ENCODE peak calls at places on chromosomes 3 and 15, in four cellular contexts. One of them, this sample, is unnamed.

GRCh38 chr3:161339517-161340500 is 31.5 kb downstream of the SPTSSB start:
- DNase-seq in mesenchymal stem cell: peak; percentile 28
- DNase-seq in H1: no peak
- DNase-seq in trophoblast cell: no peak
- DNase-seq in this sample: no peak

GRCh38 chr3:42355612-42356011 is 54.8 kb downstream of the LYZL4 start:
- DNase-seq in H1: no peak
- DNase-seq in mesenchymal stem cell: no peak
- DNase-seq in trophoblast cell: no peak
- DNase-seq in this sample: no peak

GRCh38 chr3:50257990-50258389 is 11.0 kb upstream of the SEMA3B start:
- DNase-seq in mesenchymal stem cell: no peak
- DNase-seq in H1: no peak
- DNase-seq in trophoblast cell: no peak
- DNase-seq in this sample: no peak

GRCh38 chr3:52084216-52084945 is 28.0 kb upstream of the DUSP7 start:
- DNase-seq in H1: no peak
- DNase-seq in mesenchymal stem cell: no peak
- DNase-seq in trophoblast cell: no peak
- DNase-seq in this sample: no peak

GRCh38 chr3:70570584-70570983 is 258.1 kb upstream of the MDFIC2 start:
- DNase-seq in trophoblast cell: no peak
- DNase-seq in H1: no peak
- DNase-seq in mesenchymal stem cell: no peak
- DNase-seq in this sample: no peak

GRCh38 chr3:176769547-176770190 is 427.6 kb downstream of the TBL1XR1 start:
- DNase-seq in mesenchymal stem cell: no peak
- DNase-seq in H1: no peak
- DNase-seq in trophoblast cell: no peak
- DNase-seq in this sample: no peak

GRCh38 chr15:74422723-74423442 is 10.9 kb downstream of the SEMA7A start:
- DNase-seq in mesenchymal stem cell: peak; percentile 38
- DNase-seq in H1: no peak
- DNase-seq in trophoblast cell: peak; percentile 98
- DNase-seq in this sample: no peak

GRCh38 chr3:139355502-139355901 is 11.7 kb downstream of the MRPS22 start:
- DNase-seq in trophoblast cell: no peak
- DNase-seq in H1: no peak
- DNase-seq in mesenchymal stem cell: peak; percentile 17
- DNase-seq in this sample: no peak

GRCh38 chr3:197468866-197469382 is 86.8 kb downstream of the BDH1 start:
- DNase-seq in mesenchymal stem cell: peak; percentile 86
- DNase-seq in trophoblast cell: no peak
- DNase-seq in H1: no peak
- DNase-seq in this sample: no peak

GRCh38 chr3:64224826-64225606 is at the start of gene PRICKLE2:
- DNase-seq in mesenchymal stem cell: peak; percentile 94
- DNase-seq in trophoblast cell: peak; percentile 18
- DNase-seq in H1: no peak
- DNase-seq in this sample: peak; percentile 67

GRCh38 chr15:45448066-45448510 is 69.7 kb upstream of the GATM start:
- DNase-seq in H1: no peak
- DNase-seq in mesenchymal stem cell: peak; percentile 73
- DNase-seq in trophoblast cell: peak; percentile 48
- DNase-seq in this sample: no peak

GRCh38 chr3:172622916-172623700 is 87.8 kb downstream of the NCEH1 start:
- DNase-seq in H1: no peak
- DNase-seq in trophoblast cell: peak; percentile 84
- DNase-seq in mesenchymal stem cell: peak; percentile 44
- DNase-seq in this sample: no peak

GRCh38 chr3:79361748-79362378 is 405.9 kb downstream of the ROBO1 start:
- DNase-seq in mesenchymal stem cell: peak; percentile 49
- DNase-seq in H1: no peak
- DNase-seq in trophoblast cell: peak; percentile 80
- DNase-seq in this sample: peak; percentile 21

GRCh38 chr15:70513818-70514217 is 249.5 kb downstream of the UACA start:
- DNase-seq in trophoblast cell: no peak
- DNase-seq in H1: no peak
- DNase-seq in mesenchymal stem cell: no peak
- DNase-seq in this sample: no peak

GRCh38 chr3:46670000-46670890 is 23.2 kb downstream of the ALS2CL start:
- DNase-seq in H1: peak; percentile 35
- DNase-seq in mesenchymal stem cell: no peak
- DNase-seq in trophoblast cell: no peak
- DNase-seq in this sample: no peak

GRCh38 chr3:186852994-186853393 is 10.5 kb downstream of the ADIPOQ start:
- DNase-seq in H1: no peak
- DNase-seq in mesenchymal stem cell: no peak
- DNase-seq in trophoblast cell: no peak
- DNase-seq in this sample: no peak

GRCh38 chr3:186854146-186854545 is 11.6 kb downstream of the ADIPOQ start:
- DNase-seq in trophoblast cell: no peak
- DNase-seq in mesenchymal stem cell: no peak
- DNase-seq in H1: no peak
- DNase-seq in this sample: no peak

GRCh38 chr3:186857743-186858142 is 15.2 kb downstream of the ADIPOQ start:
- DNase-seq in trophoblast cell: no peak
- DNase-seq in H1: no peak
- DNase-seq in mesenchymal stem cell: no peak
- DNase-seq in this sample: no peak

GRCh38 chr3:186849392-186849975 is 7.0 kb downstream of the ADIPOQ start:
- DNase-seq in H1: no peak
- DNase-seq in trophoblast cell: peak; percentile 36
- DNase-seq in mesenchymal stem cell: peak; percentile 40
- DNase-seq in this sample: no peak

GRCh38 chr3:186854954-186855353 is 12.4 kb downstream of the ADIPOQ start:
- DNase-seq in mesenchymal stem cell: no peak
- DNase-seq in trophoblast cell: no peak
- DNase-seq in H1: no peak
- DNase-seq in this sample: no peak
- H2BK12ac ChIP-seq in mesenchymal stem cell: no peak overlapping the region
- H2BK12ac ChIP-seq in trophoblast cell: no peak overlapping the region
- H2BK12ac ChIP-seq in H1: no peak overlapping the region
- H2BK12ac ChIP-seq in this sample: no peak overlapping the region

DNA sequence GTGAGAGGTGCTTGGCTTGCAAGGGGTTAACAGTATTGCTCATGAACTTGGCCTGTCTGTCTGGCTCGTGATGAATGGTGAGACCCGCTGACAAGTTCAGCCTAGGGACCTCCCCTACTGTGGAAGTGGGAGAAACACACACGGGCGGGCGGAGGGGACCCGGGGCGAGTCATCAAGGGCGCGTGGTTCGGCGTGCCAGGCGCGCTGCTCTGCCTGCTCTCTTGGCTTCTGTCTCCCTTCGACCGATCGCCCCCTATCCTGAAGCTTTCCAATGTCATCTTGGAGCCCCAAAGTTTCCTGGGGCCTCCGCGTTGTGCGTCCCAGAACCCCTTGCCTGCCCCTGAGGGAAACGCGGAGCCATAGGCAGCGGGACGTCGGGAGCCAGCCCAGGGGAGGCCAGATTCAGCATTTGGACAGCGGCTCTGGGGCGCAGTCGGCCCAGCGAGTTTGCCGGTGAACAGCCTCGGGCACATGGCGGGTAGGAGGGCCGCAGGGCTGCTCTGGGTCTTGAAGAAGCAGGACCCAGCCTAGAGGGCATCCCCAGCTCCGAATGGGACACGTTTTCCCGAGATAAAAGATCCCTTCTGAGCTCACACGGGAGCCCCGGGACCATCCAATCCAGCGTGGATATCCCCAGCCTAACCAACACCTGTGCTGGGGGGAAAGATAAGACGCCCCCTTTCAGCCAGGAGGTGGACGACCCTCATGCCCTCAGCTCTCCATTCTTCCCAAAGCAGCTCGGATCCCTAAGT is 27.0 kb upstream of the POLG start:
- DNase-seq in mesenchymal stem cell: peak; percentile 63
- DNase-seq in H1: peak; percentile 91
- DNase-seq in trophoblast cell: peak; percentile 88
- DNase-seq in this sample: peak; percentile 82
- H3K4me3 ChIP-seq in mesenchymal stem cell: no peak overlapping the region
- H3K4me3 ChIP-seq in H1: peak overlapping the region; percentile 35
- H3K4me3 ChIP-seq in trophoblast cell: no peak overlapping the region
- H3K4me3 ChIP-seq in this sample: no peak overlapping the region

GRCh38 chr3:187183903-187184302 is 13.4 kb upstream of the RTP1 start:
- DNase-seq in mesenchymal stem cell: no peak
- DNase-seq in trophoblast cell: peak; percentile 53
- DNase-seq in H1: no peak
- DNase-seq in this sample: no peak
- H2BK12ac ChIP-seq in mesenchymal stem cell: no peak overlapping the region
- H2BK12ac ChIP-seq in trophoblast cell: no peak overlapping the region
- H2BK12ac ChIP-seq in H1: peak overlapping the region; percentile 94
- H2BK12ac ChIP-seq in this sample: no peak overlapping the region

DNA sequence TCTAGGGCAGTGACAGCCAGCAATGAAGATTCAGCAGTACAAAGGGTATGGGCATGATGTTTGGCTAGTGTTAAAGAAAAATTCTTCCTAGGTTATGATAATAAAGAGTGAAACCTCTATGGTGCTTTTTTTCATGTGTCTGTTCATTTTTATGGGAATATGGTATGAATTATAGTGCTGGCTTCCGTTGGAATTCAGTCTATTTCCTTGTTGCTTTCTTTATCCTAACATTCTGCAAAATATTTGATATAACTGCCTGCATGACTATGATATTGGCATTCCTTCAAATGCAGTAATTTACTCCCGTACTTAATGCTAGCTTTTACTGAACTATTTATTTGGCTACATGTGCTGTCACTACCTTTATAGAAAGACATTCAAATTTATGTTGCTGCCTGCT is 57.6 kb upstream of the ATP11B start:
- DNase-seq in mesenchymal stem cell: no peak
- DNase-seq in H1: no peak
- DNase-seq in trophoblast cell: no peak
- DNase-seq in this sample: no peak
- H3K4me3 ChIP-seq in mesenchymal stem cell: no peak overlapping the region
- H3K4me3 ChIP-seq in H1: no peak overlapping the region
- H3K4me3 ChIP-seq in trophoblast cell: no peak overlapping the region
- H3K4me3 ChIP-seq in this sample: no peak overlapping the region

GRCh38 chr3:120093923-120094775 is at the start of gene GSK3B:
- DNase-seq in mesenchymal stem cell: no peak
- DNase-seq in H1: peak; percentile 98
- DNase-seq in trophoblast cell: peak; percentile 74
- DNase-seq in this sample: peak; percentile 77
- H2BK12ac ChIP-seq in mesenchymal stem cell: peak within 1 kb of the TSS; percentile 25
- H2BK12ac ChIP-seq in H1: peak within 1 kb of the TSS; percentile 93
- H2BK12ac ChIP-seq in trophoblast cell: peak within 1 kb of the TSS; percentile 44
- H2BK12ac ChIP-seq in this sample: peak within 1 kb of the TSS; percentile 73

GRCh38 chr3:66490984-66491383 is 9.8 kb downstream of the LRIG1 start:
- DNase-seq in H1: no peak
- DNase-seq in trophoblast cell: no peak
- DNase-seq in mesenchymal stem cell: peak; percentile 71
- DNase-seq in this sample: no peak
- H3K4me3 ChIP-seq in H1: peak overlapping the region; percentile 41
- H3K4me3 ChIP-seq in trophoblast cell: no peak overlapping the region
- H3K4me3 ChIP-seq in mesenchymal stem cell: no peak overlapping the region
- H3K4me3 ChIP-seq in this sample: no peak overlapping the region

GRCh38 chr3:84547207-84547606 is 411.6 kb upstream of the CADM2 start:
- DNase-seq in trophoblast cell: peak; percentile 5
- DNase-seq in H1: no peak
- DNase-seq in mesenchymal stem cell: no peak
- DNase-seq in this sample: no peak

GRCh38 chr3:84547971-84548970 is 410.5 kb upstream of the CADM2 start:
- DNase-seq in mesenchymal stem cell: no peak
- DNase-seq in trophoblast cell: peak; percentile 44
- DNase-seq in H1: peak; percentile 63
- DNase-seq in this sample: peak; percentile 31
- H2BK12ac ChIP-seq in mesenchymal stem cell: no peak overlapping the region
- H2BK12ac ChIP-seq in trophoblast cell: no peak overlapping the region
- H2BK12ac ChIP-seq in H1: peak overlapping the region; percentile 94
- H2BK12ac ChIP-seq in this sample: no peak overlapping the region

GRCh38 chr3:16583551-16583950 is 21.7 kb downstream of the DAZL start:
- DNase-seq in H1: no peak
- DNase-seq in trophoblast cell: no peak
- DNase-seq in mesenchymal stem cell: no peak
- DNase-seq in this sample: no peak
- H3K4me3 ChIP-seq in H1: no peak overlapping the region
- H3K4me3 ChIP-seq in trophoblast cell: no peak overlapping the region
- H3K4me3 ChIP-seq in mesenchymal stem cell: no peak overlapping the region
- H3K4me3 ChIP-seq in this sample: no peak overlapping the region

GRCh38 chr3:4729061-4729973 is 236.2 kb downstream of the ITPR1 start:
- DNase-seq in H1: no peak
- DNase-seq in mesenchymal stem cell: no peak
- DNase-seq in trophoblast cell: peak; percentile 17
- DNase-seq in this sample: no peak
- H2BK12ac ChIP-seq in H1: no peak overlapping the region
- H2BK12ac ChIP-seq in mesenchymal stem cell: no peak overlapping the region
- H2BK12ac ChIP-seq in trophoblast cell: no peak overlapping the region
- H2BK12ac ChIP-seq in this sample: no peak overlapping the region

This sample was measured in neuronal stem cell.